ENCODE peak calls at places on chromosomes 16 and 17, in seven cellular contexts. One of them, this sample, is unnamed.

GRCh38 chr17:79406316-79406715 is 204.5 kb downstream of the RBFOX3 start:
- DNase-seq in small intestine: no peak
- DNase-seq in right cardiac atrium: no peak
- DNase-seq in breast epithelium: no peak
- DNase-seq in testis: no peak
- DNase-seq in A549: no peak
- DNase-seq in heart left ventricle: no peak
- DNase-seq in this sample: no peak

GRCh38 chr17:41308251-41308917 is 725 bp downstream of the KRTAP16-1 start:
- DNase-seq in breast epithelium: peak; percentile 80
- DNase-seq in A549: no peak
- DNase-seq in testis: no peak
- DNase-seq in right cardiac atrium: peak; percentile 55
- DNase-seq in small intestine: peak; percentile 12
- DNase-seq in heart left ventricle: peak; percentile 59
- DNase-seq in this sample: peak; percentile 65

GRCh38 chr17:64051153-64051552 is 30.7 kb upstream of the ICAM2 start:
- DNase-seq in small intestine: peak; percentile 30
- DNase-seq in A549: no peak
- DNase-seq in heart left ventricle: no peak
- DNase-seq in testis: no peak
- DNase-seq in breast epithelium: no peak
- DNase-seq in right cardiac atrium: no peak
- DNase-seq in this sample: no peak

GRCh38 chr16:86931410-86931941 is 353.1 kb downstream of the FOXL1 start:
- DNase-seq in breast epithelium: no peak
- DNase-seq in heart left ventricle: peak; percentile 84
- DNase-seq in testis: peak; percentile 26
- DNase-seq in right cardiac atrium: peak; percentile 89
- DNase-seq in A549: no peak
- DNase-seq in small intestine: no peak
- DNase-seq in this sample: no peak

GRCh38 chr16:79169239-79169638 is 431.3 kb downstream of the MAF start:
- DNase-seq in heart left ventricle: no peak
- DNase-seq in small intestine: no peak
- DNase-seq in A549: no peak
- DNase-seq in testis: no peak
- DNase-seq in breast epithelium: no peak
- DNase-seq in right cardiac atrium: no peak
- DNase-seq in this sample: no peak

GRCh38 chr17:43547659-43548256 is 1.6 kb upstream of the ETV4 start:
- DNase-seq in heart left ventricle: no peak
- DNase-seq in breast epithelium: no peak
- DNase-seq in testis: no peak
- DNase-seq in A549: no peak
- DNase-seq in right cardiac atrium: no peak
- DNase-seq in small intestine: no peak
- DNase-seq in this sample: no peak

GRCh38 chr16:70749006-70749678 is 51.8 kb downstream of the VAC14 start:
- DNase-seq in small intestine: no peak
- DNase-seq in testis: no peak
- DNase-seq in breast epithelium: peak; percentile 52
- DNase-seq in A549: no peak
- DNase-seq in right cardiac atrium: peak; percentile 39
- DNase-seq in heart left ventricle: no peak
- DNase-seq in this sample: no peak

GRCh38 chr16:1357906-1358566 is 6.3 kb downstream of the GNPTG start:
- DNase-seq in heart left ventricle: no peak
- DNase-seq in breast epithelium: no peak
- DNase-seq in A549: peak; percentile 44
- DNase-seq in small intestine: no peak
- DNase-seq in testis: no peak
- DNase-seq in right cardiac atrium: peak; percentile 37
- DNase-seq in this sample: no peak

GRCh38 chr17:79658811-79659207 is 48.0 kb upstream of the RBFOX3 start:
- DNase-seq in small intestine: peak; percentile 22
- DNase-seq in heart left ventricle: no peak
- DNase-seq in testis: peak; percentile 35
- DNase-seq in A549: peak; percentile 76
- DNase-seq in breast epithelium: no peak
- DNase-seq in right cardiac atrium: no peak
- DNase-seq in this sample: no peak

GRCh38 chr16:80994451-80994850 is 12.2 kb downstream of the CMC2 start:
- DNase-seq in heart left ventricle: no peak
- DNase-seq in right cardiac atrium: no peak
- DNase-seq in A549: peak; percentile 25
- DNase-seq in small intestine: no peak
- DNase-seq in breast epithelium: no peak
- DNase-seq in testis: no peak
- DNase-seq in this sample: no peak

GRCh38 chr16:57528499-57529323 is 7.7 kb downstream of the CCDC102A start:
- DNase-seq in small intestine: peak; percentile 89
- DNase-seq in breast epithelium: no peak
- DNase-seq in testis: peak; percentile 64
- DNase-seq in A549: no peak
- DNase-seq in right cardiac atrium: peak; percentile 44
- DNase-seq in heart left ventricle: no peak
- DNase-seq in this sample: peak; percentile 61

GRCh38 chr17:45282683-45283644 is 21.1 kb upstream of the SPATA32 start:
- DNase-seq in right cardiac atrium: peak; percentile 85
- DNase-seq in testis: no peak
- DNase-seq in heart left ventricle: peak; percentile 87
- DNase-seq in A549: no peak
- DNase-seq in breast epithelium: no peak
- DNase-seq in small intestine: no peak
- DNase-seq in this sample: peak; percentile 71

GRCh38 chr17:50480142-50480764 is 1.6 kb downstream of the RSAD1 start:
- DNase-seq in A549: no peak
- DNase-seq in heart left ventricle: no peak
- DNase-seq in testis: no peak
- DNase-seq in breast epithelium: no peak
- DNase-seq in small intestine: no peak
- DNase-seq in right cardiac atrium: no peak
- DNase-seq in this sample: no peak

GRCh38 chr17:3004150-3004801 is 59.1 kb downstream of the OR1D5 start:
- DNase-seq in small intestine: peak; percentile 97
- DNase-seq in breast epithelium: peak; percentile 96
- DNase-seq in testis: peak; percentile 98
- DNase-seq in A549: peak; percentile 98
- DNase-seq in heart left ventricle: peak; percentile 99
- DNase-seq in right cardiac atrium: peak; percentile 100
- DNase-seq in this sample: peak; percentile 98

GRCh38 chr17:39751016-39751543 is 13.3 kb downstream of the GRB7 start:
- DNase-seq in heart left ventricle: no peak
- DNase-seq in A549: no peak
- DNase-seq in right cardiac atrium: no peak
- DNase-seq in testis: no peak
- DNase-seq in breast epithelium: no peak
- DNase-seq in small intestine: no peak
- DNase-seq in this sample: no peak

GRCh38 chr16:11372924-11373306 is 27.7 kb downstream of the RMI2 start:
- DNase-seq in testis: no peak
- DNase-seq in right cardiac atrium: no peak
- DNase-seq in heart left ventricle: no peak
- DNase-seq in breast epithelium: no peak
- DNase-seq in small intestine: no peak
- DNase-seq in A549: no peak
- DNase-seq in this sample: peak; percentile 23

GRCh38 chr17:35651467-35651866 is 64.3 kb downstream of the AP2B1 start:
- DNase-seq in right cardiac atrium: no peak
- DNase-seq in A549: no peak
- DNase-seq in breast epithelium: no peak
- DNase-seq in small intestine: no peak
- DNase-seq in testis: no peak
- DNase-seq in heart left ventricle: no peak
- DNase-seq in this sample: no peak

DNA sequence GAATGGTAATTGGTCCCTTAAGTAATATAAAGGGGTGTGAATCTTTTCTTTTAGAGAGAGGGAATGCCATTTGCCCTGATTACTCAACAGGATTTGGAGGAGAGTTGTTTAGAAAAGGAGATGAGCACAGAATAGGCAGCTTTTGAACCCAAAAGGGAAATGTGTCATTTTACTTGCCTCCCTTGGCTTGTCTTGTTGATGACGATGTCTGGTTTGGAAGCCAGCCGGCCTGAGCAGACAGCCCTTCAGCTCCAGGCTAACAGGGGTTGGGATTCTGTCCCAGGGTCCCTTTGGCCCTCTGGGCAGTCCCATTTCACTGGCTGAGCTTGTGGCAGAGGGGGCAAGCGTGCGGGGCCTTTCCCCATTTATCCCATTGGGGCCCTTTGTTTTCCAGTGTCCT is 22.3 kb upstream of the PRKAR1A start:
- DNase-seq in testis: no peak
- DNase-seq in breast epithelium: no peak
- DNase-seq in small intestine: no peak
- DNase-seq in A549: no peak
- DNase-seq in right cardiac atrium: no peak
- DNase-seq in heart left ventricle: no peak
- DNase-seq in this sample: no peak
- H3K4me1 ChIP-seq in testis: peaks cover 37% of the 10 kb centered on the region
- H3K4me1 ChIP-seq in breast epithelium: no peaks in the 10 kb centered on the region
- H3K4me1 ChIP-seq in small intestine: no peaks in the 10 kb centered on the region
- H3K4me1 ChIP-seq in A549: no peaks in the 10 kb centered on the region
- H3K4me1 ChIP-seq in right cardiac atrium: peaks cover 7% of the 10 kb centered on the region
- H3K4me1 ChIP-seq in heart left ventricle: peaks cover 24% of the 10 kb centered on the region
- H3K4me1 ChIP-seq in this sample: peaks cover 27% of the 10 kb centered on the region

DNA sequence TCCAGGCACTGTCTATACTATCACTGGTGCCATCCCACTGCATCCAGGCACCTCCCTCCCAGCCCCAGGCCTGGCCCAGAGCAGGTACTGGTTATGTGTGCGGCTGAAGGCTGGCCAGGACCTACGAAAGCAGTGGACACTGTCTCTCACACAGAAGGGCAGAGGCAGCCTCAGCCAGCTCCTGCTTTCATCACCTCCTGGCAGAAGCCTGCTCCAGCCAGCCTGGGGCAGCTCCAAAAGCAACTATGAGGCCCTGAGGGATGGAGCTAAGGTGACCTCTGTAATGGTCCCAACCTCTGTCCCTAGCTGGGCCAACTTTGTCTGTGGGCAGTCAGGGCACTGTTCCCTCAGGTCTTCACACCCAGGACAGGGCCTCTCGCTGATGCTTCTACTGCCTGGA is 18.8 kb downstream of the HSD11B2 start:
- DNase-seq in right cardiac atrium: peak; percentile 84
- DNase-seq in small intestine: no peak
- DNase-seq in heart left ventricle: peak; percentile 79
- DNase-seq in breast epithelium: no peak
- DNase-seq in A549: no peak
- DNase-seq in testis: no peak
- DNase-seq in this sample: no peak
- H3K27ac ChIP-seq in right cardiac atrium: peak overlapping the region; percentile 57
- H3K27ac ChIP-seq in small intestine: peak overlapping the region; percentile 22
- H3K27ac ChIP-seq in heart left ventricle: peak overlapping the region; percentile 79
- H3K27ac ChIP-seq in breast epithelium: peak overlapping the region; percentile 75
- H3K27ac ChIP-seq in A549: no peak overlapping the region
- H3K27ac ChIP-seq in testis: no peak overlapping the region
- H3K27ac ChIP-seq in this sample: peak overlapping the region; percentile 53

GRCh38 chr17:77435272-77436057 is 294.7 kb downstream of the SEC14L1 start:
- DNase-seq in heart left ventricle: no peak
- DNase-seq in A549: no peak
- DNase-seq in breast epithelium: no peak
- DNase-seq in right cardiac atrium: no peak
- DNase-seq in testis: no peak
- DNase-seq in small intestine: no peak
- DNase-seq in this sample: no peak

GRCh38 chr17:77432791-77433190 is 292.0 kb downstream of the SEC14L1 start:
- DNase-seq in heart left ventricle: no peak
- DNase-seq in small intestine: no peak
- DNase-seq in A549: no peak
- DNase-seq in breast epithelium: no peak
- DNase-seq in right cardiac atrium: no peak
- DNase-seq in testis: no peak
- DNase-seq in this sample: no peak

GRCh38 chr17:77432034-77432554 is 291.3 kb downstream of the SEC14L1 start:
- DNase-seq in right cardiac atrium: no peak
- DNase-seq in small intestine: no peak
- DNase-seq in heart left ventricle: no peak
- DNase-seq in A549: no peak
- DNase-seq in testis: no peak
- DNase-seq in breast epithelium: no peak
- DNase-seq in this sample: no peak

GRCh38 chr17:77434136-77435114 is 293.7 kb downstream of the SEC14L1 start:
- DNase-seq in A549: no peak
- DNase-seq in right cardiac atrium: no peak
- DNase-seq in heart left ventricle: no peak
- DNase-seq in small intestine: no peak
- DNase-seq in breast epithelium: no peak
- DNase-seq in testis: no peak
- DNase-seq in this sample: no peak

DNA sequence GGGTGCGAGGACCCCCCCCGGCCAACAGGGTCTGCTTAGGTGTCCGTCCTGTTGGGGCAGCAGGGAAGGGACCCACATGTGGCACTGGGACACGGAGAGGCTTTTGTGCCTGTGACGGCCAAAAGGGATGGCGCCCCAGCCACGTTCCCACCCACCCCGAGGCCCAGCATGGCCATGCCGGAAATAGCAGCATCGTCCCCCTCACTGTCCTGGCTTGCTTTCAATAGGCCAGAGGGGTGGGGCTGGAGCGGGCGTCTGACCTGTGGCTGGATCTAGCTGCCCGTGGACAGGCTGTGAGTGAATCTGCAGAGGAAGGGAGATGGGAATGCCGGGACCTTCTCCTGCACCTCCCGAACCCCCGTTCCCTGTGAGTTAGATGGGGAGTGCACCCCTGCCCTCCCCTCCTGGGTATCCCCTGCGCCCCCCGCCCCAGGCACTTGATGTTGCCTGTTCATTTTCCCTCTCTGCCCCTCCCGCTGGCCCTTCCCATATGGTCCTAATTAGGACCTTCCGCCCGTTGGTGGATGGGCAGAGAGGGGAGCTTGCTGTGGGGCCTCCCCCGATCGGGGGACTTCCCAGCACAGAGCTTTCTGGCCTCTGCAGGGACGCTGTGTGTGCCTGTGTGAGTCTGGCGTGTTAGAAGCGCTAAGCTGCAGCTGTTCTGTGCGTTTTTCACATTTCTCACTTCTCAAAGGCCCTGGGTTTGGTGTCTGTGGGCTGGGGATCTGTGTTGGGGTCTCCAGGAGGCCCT is 292.8 kb downstream of the SEC14L1 start:
- DNase-seq in small intestine: no peak
- DNase-seq in right cardiac atrium: peak; percentile 74
- DNase-seq in breast epithelium: no peak
- DNase-seq in heart left ventricle: peak; percentile 77
- DNase-seq in A549: no peak
- DNase-seq in testis: peak; percentile 72
- DNase-seq in this sample: no peak
- H3K4me3 ChIP-seq in small intestine: no peak overlapping the region
- H3K4me3 ChIP-seq in right cardiac atrium: no peak overlapping the region
- H3K4me3 ChIP-seq in breast epithelium: no peak overlapping the region
- H3K4me3 ChIP-seq in heart left ventricle: peak overlapping the region; percentile 0
- H3K4me3 ChIP-seq in A549: no peak overlapping the region
- H3K4me3 ChIP-seq in testis: no peak overlapping the region
- H3K4me3 ChIP-seq in this sample: no peak overlapping the region

GRCh38 chr16:56265746-56266145 is 74.5 kb downstream of the GNAO1 start:
- DNase-seq in A549: no peak
- DNase-seq in breast epithelium: no peak
- DNase-seq in heart left ventricle: no peak
- DNase-seq in small intestine: no peak
- DNase-seq in testis: no peak
- DNase-seq in right cardiac atrium: no peak
- DNase-seq in this sample: no peak
- H3K4me1 ChIP-seq in A549: no peaks in the 10 kb centered on the region
- H3K4me1 ChIP-seq in breast epithelium: no peaks in the 10 kb centered on the region
- H3K4me1 ChIP-seq in heart left ventricle: peaks cover 13% of the 10 kb centered on the region
- H3K4me1 ChIP-seq in small intestine: no peaks in the 10 kb centered on the region
- H3K4me1 ChIP-seq in testis: peaks cover 28% of the 10 kb centered on the region
- H3K4me1 ChIP-seq in right cardiac atrium: peaks cover 35% of the 10 kb centered on the region
- H3K4me1 ChIP-seq in this sample: no peaks in the 10 kb centered on the region